ENCODE peak calls at places on chromosome 2, in four cellular contexts. S, O, L and H are unnamed samples.

GRCh38 chr2:33137331-33137730 is 190.6 kb downstream of the LTBP1 start:
- DNase-seq in S (no peak), L (no peak), O (peak), H (no peak)

GRCh38 chr2:191382801-191383200 is 137.6 kb downstream of the MYO1B start:
- DNase-seq in O (peak), S (no peak), L (no peak), H (peak)

GRCh38 chr2:36615214-36615613 is 17.2 kb upstream of the FEZ2 start:
- DNase-seq in S (no peak), O (peak), L (no peak), H (no peak)

GRCh38 chr2:150332378-150332777 is 155.1 kb downstream of the RND3 start:
- DNase-seq in S (no peak), L (no peak), O (peak), H (no peak)

GRCh38 chr2:231111987-231112386 is 12.9 kb downstream of the HTR2B start:
- DNase-seq in S (no peak), O (peak), L (no peak), H (no peak)

GRCh38 chr2:84201158-84201557 is 257.9 kb downstream of the SUCLG1 start:
- DNase-seq in S (no peak), L (no peak), O (no peak), H (no peak)

GRCh38 chr2:220296174-220296573 is 668.7 kb downstream of the SLC4A3 start:
- DNase-seq in L (no peak), S (peak), O (no peak), H (no peak)

GRCh38 chr2:207334631-207335371 is 169.1 kb upstream of the KLF7 start:
- DNase-seq in O (peak), L (no peak), S (peak), H (no peak)

GRCh38 chr2:95009009-95009760 is 16.3 kb upstream of the MAL start:
- DNase-seq in S (no peak), L (no peak), O (no peak), H (no peak)

GRCh38 chr2:213848631-213849030 is 562.2 kb upstream of the VWC2L start:
- DNase-seq in L (no peak), S (no peak), O (peak), H (no peak)

GRCh38 chr2:73290049-73290839 is 3.1 kb downstream of the EGR4 start:
- DNase-seq in O (peak), S (peak), L (peak), H (peak)

GRCh38 chr2:191666241-191666640 is 11.7 kb upstream of the NABP1 start:
- DNase-seq in L (no peak), O (no peak), S (no peak), H (no peak)

GRCh38 chr2:179233626-179234430 is 30.8 kb downstream of the SESTD1 start:
- DNase-seq in O (no peak), L (no peak), S (no peak), H (no peak)

GRCh38 chr2:26982102-26982742 is 11.8 kb downstream of the MAPRE3 start:
- DNase-seq in O (peak), L (peak), S (peak), H (peak)

GRCh38 chr2:101991731-101992145 is at the start of gene IL1R2:
- DNase-seq in L (no peak), O (no peak), S (no peak), H (no peak)

GRCh38 chr2:189799531-189799930 is 15.3 kb downstream of the PMS1 start:
- DNase-seq in O (peak), S (no peak), L (no peak), H (no peak)

GRCh38 chr2:106941372-106941993 is 55.5 kb upstream of the ST6GAL2 start:
- DNase-seq in L (no peak), O (no peak), S (no peak), H (no peak)

GRCh38 chr2:10316860-10317259 is 14.2 kb downstream of the HPCAL1 start:
- DNase-seq in S (no peak), O (no peak), L (no peak), H (no peak)

GRCh38 chr2:23324281-23324680 is 60.7 kb upstream of the KLHL29 start:
- DNase-seq in O (no peak), L (no peak), S (no peak), H (no peak)

GRCh38 chr2:207772081-207772843 is 2.6 kb upstream of the FZD5 start:
- DNase-seq in O (peak), S (no peak), L (no peak), H (no peak)

GRCh38 chr2:128536925-128537620 is 218.4 kb upstream of the HS6ST1 start:
- DNase-seq in L (no peak), S (peak), O (peak), H (no peak)

GRCh38 chr2:131521961-131522781 is 5.5 kb upstream of the CCDC74A start:
- DNase-seq in O (no peak), S (no peak), L (no peak), H (no peak)

GRCh38 chr2:165147201-165148045 is 56.4 kb downstream of the SCN3A start:
- DNase-seq in O (no peak), L (no peak), S (no peak), H (no peak)